ENCODE peak calls at places on chromosome 22, in seven cellular contexts. L is G401, E is ovary, X is mammary epithelial cell, A is Daoy, Z is SW 1271, U is amygdala. J is an unnamed sample.

GRCh38 chr22:20423636-20424511 is 13.8 kb downstream of the SCARF2 start:
- DNase-seq in L (no peak), X (no peak), A (no peak), E (no peak), U (no peak), Z (no peak), J (no peak)

GRCh38 chr22:49784987-49785614 is 42.6 kb downstream of the BRD1 start:
- DNase-seq in Z (no peak), U (no peak), L (no peak), X (no peak), A (no peak), E (no peak), J (no peak)

GRCh38 chr22:38347944-38348750 is 30.9 kb upstream of the CSNK1E start:
- DNase-seq in Z (no peak), L (no peak), E (peak; percentile 19), U (no peak), X (peak; percentile 97), A (peak; percentile 51), J (no peak)

GRCh38 chr22:17085277-17086091 is 684 bp downstream of the IL17RA start:
- DNase-seq in E (no peak), Z (no peak), U (no peak), A (no peak), X (peak; percentile 21), L (no peak), J (no peak)

GRCh38 chr22:36440429-36441002 is 40.9 kb downstream of the TXN2 start:
- DNase-seq in L (no peak), E (no peak), Z (no peak), U (no peak), A (no peak), X (no peak), J (no peak)

GRCh38 chr22:26259510-26259909 is 90.2 kb downstream of the SEZ6L start:
- DNase-seq in U (no peak), L (no peak), X (peak; percentile 12), A (peak; percentile 46), Z (no peak), E (no peak), J (peak; percentile 1)

GRCh38 chr22:36197065-36197440 is 4.6 kb downstream of the APOL4 start:
- DNase-seq in X (no peak), Z (no peak), A (peak; percentile 62), E (peak; percentile 86), L (peak; percentile 69), U (no peak), J (no peak)

GRCh38 chr22:36379593-36380361 is 8.0 kb downstream of the MYH9 start:
- DNase-seq in E (no peak), U (no peak), X (peak; percentile 52), Z (no peak), L (no peak), A (no peak), J (no peak)

GRCh38 chr22:28029201-28029948 is 110.3 kb upstream of the PITPNB start:
- DNase-seq in Z (peak; percentile 42), E (no peak), A (peak; percentile 94), U (no peak), L (no peak), X (no peak), J (peak; percentile 76)

GRCh38 chr22:50242406-50242949 is 2.3 kb downstream of the TUBGCP6 start:
- DNase-seq in X (no peak), A (no peak), U (no peak), Z (no peak), E (no peak), L (peak; percentile 21), J (no peak)

GRCh38 chr22:46582281-46582811 is 37.8 kb upstream of the GRAMD4 start:
- DNase-seq in E (no peak), Z (no peak), L (no peak), X (no peak), A (no peak), U (no peak), J (no peak)

GRCh38 chr22:29892315-29892714 is 9.3 kb downstream of the MTMR3 start:
- DNase-seq in L (no peak), Z (no peak), A (no peak), E (no peak), X (no peak), U (no peak), J (no peak)

GRCh38 chr22:45129703-45130524 is 33.8 kb upstream of the NUP50 start:
- DNase-seq in E (no peak), Z (no peak), U (no peak), X (no peak), L (no peak), A (no peak), J (no peak)

GRCh38 chr22:45648320-45649070 is 23.1 kb upstream of the ATXN10 start:
- DNase-seq in X (no peak), E (no peak), U (no peak), A (peak; percentile 38), L (no peak), Z (no peak), J (no peak)

GRCh38 chr22:33922268-33922667 is 2.0 kb upstream of the LARGE1 start:
- DNase-seq in L (peak; percentile 46), X (peak; percentile 27), Z (no peak), U (no peak), A (no peak), E (peak; percentile 66), J (no peak)

GRCh38 chr22:45376009-45376408 is 37.4 kb downstream of the SMC1B start:
- DNase-seq in L (no peak), E (no peak), X (no peak), A (no peak), Z (no peak), U (no peak), J (no peak)

GRCh38 chr22:27905638-27906037 is 13.4 kb downstream of the PITPNB start:
- DNase-seq in X (no peak), E (no peak), Z (no peak), L (no peak), U (no peak), A (no peak), J (no peak)

GRCh38 chr22:24594569-24595120 is 1.8 kb upstream of the LRRC75B start:
- DNase-seq in A (no peak), U (no peak), E (no peak), Z (no peak), X (no peak), L (no peak), J (peak; percentile 63)